ENCODE peak calls at places on chromosome 12, in eight cellular contexts. C is transverse colon, L is fibroblast of pulmonary artery, I is H7, A is fibroblast of the aortic adventitia, V is AG10803, J is heart right ventricle, R is adrenal gland. B is an unnamed sample.
A peak's percentile ranks its signal among the peaks of the same experiment; 100 is the strongest.

GRCh38 chr12:78887008-78887407 is 22.4 kb downstream of the SYT1 start:
- DNase-seq in I (no peak), L (peak; percentile 93), R (no peak), J (no peak), A (peak; percentile 98), C (no peak), V (peak; percentile 67), B (peak; percentile 2)

GRCh38 chr12:83826112-83826511 is 1086.5 kb downstream of the SLC6A15 start:
- DNase-seq in C (no peak), L (peak; percentile 42), V (peak; percentile 30), A (peak; percentile 18), I (peak; percentile 2), J (no peak), R (peak; percentile 44), B (peak; percentile 67)

GRCh38 chr12:65039306-65039705 is 81.8 kb downstream of the WIF1 start:
- DNase-seq in A (no peak), C (no peak), V (no peak), R (no peak), J (no peak), I (peak; percentile 46), L (no peak), B (no peak)

GRCh38 chr12:22318122-22318737 is 16.3 kb downstream of the ST8SIA1 start:
- DNase-seq in R (no peak), L (peak; percentile 26), I (no peak), C (no peak), V (peak; percentile 25), J (no peak), A (peak; percentile 12), B (no peak)

GRCh38 chr12:113850309-113851056 is 115.6 kb downstream of the RBM19 start:
- DNase-seq in L (peak; percentile 63), R (peak; percentile 30), A (peak; percentile 38), J (peak; percentile 69), C (peak; percentile 18), V (peak; percentile 11), I (no peak), B (peak; percentile 87)

GRCh38 chr12:117583677-117584076 is 222.3 kb upstream of the NOS1 start:
- DNase-seq in C (no peak), R (no peak), J (no peak), I (no peak), A (no peak), V (no peak), L (no peak), B (no peak)

GRCh38 chr12:48007206-48007605 is 2.9 kb upstream of the COL2A1 start:
- DNase-seq in L (no peak), I (no peak), J (no peak), A (no peak), V (no peak), R (no peak), C (no peak), B (no peak)

GRCh38 chr12:88839486-88839885 is 259.2 kb upstream of the KITLG start:
- DNase-seq in A (no peak), J (no peak), I (no peak), R (no peak), C (no peak), L (no peak), V (no peak), B (no peak)

GRCh38 chr12:19129486-19130223 is at the start of gene PLEKHA5:
- DNase-seq in I (peak; percentile 97), V (peak; percentile 71), J (peak; percentile 82), C (peak; percentile 75), R (peak; percentile 78), A (peak; percentile 57), L (peak; percentile 72), B (peak; percentile 71)

GRCh38 chr12:80580254-80580653 is 127.2 kb upstream of the MYF6 start:
- DNase-seq in R (no peak), V (peak; percentile 92), A (peak; percentile 93), I (no peak), L (peak; percentile 76), J (no peak), C (no peak), B (no peak)

GRCh38 chr12:79690606-79691298 is at the start of gene PAWR:
- DNase-seq in A (peak; percentile 63), L (peak; percentile 69), V (peak; percentile 63), C (peak; percentile 86), I (peak; percentile 94), J (peak; percentile 53), R (peak; percentile 72), B (peak; percentile 76)

DNA sequence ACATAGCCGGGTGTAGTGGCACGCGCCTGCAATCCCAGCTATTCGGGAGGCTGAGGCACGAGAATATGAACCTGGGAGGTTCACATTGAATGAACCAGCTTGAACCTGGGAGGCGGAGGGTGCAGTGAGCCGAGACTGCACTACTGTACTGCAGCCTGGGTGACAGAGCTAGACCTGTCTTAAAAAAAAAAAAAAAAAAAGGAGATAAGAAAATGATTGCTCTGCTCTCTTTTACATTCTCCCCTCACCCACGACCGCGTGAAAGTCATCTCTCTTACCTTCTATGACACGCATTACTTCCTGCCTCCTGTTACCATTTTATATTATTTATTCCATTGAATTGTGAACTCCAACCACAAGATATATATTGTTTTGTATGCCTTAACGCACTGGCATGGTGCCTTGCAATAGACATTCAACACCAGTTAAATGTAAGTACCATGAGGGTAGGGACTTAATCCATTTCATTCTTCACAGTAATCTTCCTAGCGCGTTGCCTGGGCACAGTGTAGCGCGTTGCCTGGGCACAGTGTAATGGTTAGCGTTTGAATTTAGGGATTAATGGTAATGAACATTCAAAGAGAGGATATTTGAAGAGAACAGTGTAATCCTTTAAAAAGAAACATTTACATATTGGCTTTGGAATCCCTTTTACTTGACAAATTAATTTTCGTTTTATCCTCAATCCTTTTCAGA is 2.7 kb downstream of the RAP1B start:
- DNase-seq in J (no peak), L (no peak), C (no peak), V (no peak), R (no peak), A (no peak), I (no peak), B (no peak)
- H3K4me3 ChIP-seq in J (peak overlapping the region; percentile 84), L (peak overlapping the region; percentile 80), C (peak overlapping the region; percentile 78), V (peak overlapping the region; percentile 93), R (no peak overlapping the region), A (peak overlapping the region; percentile 92), I (no peak overlapping the region), B (no peak overlapping the region)

GRCh38 chr12:110287986-110288385 is 6.9 kb downstream of the ATP2A2 start:
- DNase-seq in A (no peak), V (no peak), J (no peak), R (no peak), C (no peak), I (no peak), L (no peak), B (no peak)

GRCh38 chr12:110282343-110282860 is 1.4 kb downstream of the ATP2A2 start:
- DNase-seq in I (no peak), C (no peak), A (no peak), R (no peak), L (no peak), V (no peak), J (no peak), B (no peak)

GRCh38 chr12:110281549-110282342 is 699 bp downstream of the ATP2A2 start:
- DNase-seq in I (peak; percentile 94), C (peak; percentile 59), J (peak; percentile 55), L (peak; percentile 49), R (peak; percentile 49), A (peak; percentile 56), V (peak; percentile 74), B (peak; percentile 48)

GRCh38 chr12:110282956-110283817 is 2.1 kb downstream of the ATP2A2 start:
- DNase-seq in L (no peak), R (no peak), C (no peak), I (no peak), V (peak; percentile 53), J (no peak), A (peak; percentile 32), B (no peak)

GRCh38 chr12:110284597-110284996 is 3.5 kb downstream of the ATP2A2 start:
- DNase-seq in J (no peak), V (no peak), A (no peak), R (no peak), L (no peak), I (no peak), C (no peak), B (no peak)
- H3K4me3 ChIP-seq in J (peak overlapping the region; percentile 96), V (peak overlapping the region; percentile 95), A (peak overlapping the region; percentile 95), R (no peak overlapping the region), L (peak overlapping the region; percentile 77), I (no peak overlapping the region), C (peak overlapping the region; percentile 2), B (peak overlapping the region; percentile 89)

GRCh38 chr12:1529228-1529861 is 65.0 kb downstream of the FBXL14 start:
- DNase-seq in C (no peak), A (no peak), J (no peak), V (no peak), I (no peak), L (no peak), R (no peak), B (no peak)
- H3K4me3 ChIP-seq in C (peak overlapping the region; percentile 61), A (peak overlapping the region; percentile 60), J (peak overlapping the region; percentile 52), V (peak overlapping the region; percentile 75), I (peak overlapping the region; percentile 45), L (no peak overlapping the region), R (no peak overlapping the region), B (peak overlapping the region; percentile 74)

GRCh38 chr12:69598174-69598753 is 12.4 kb downstream of the LRRC10 start:
- DNase-seq in L (no peak), A (no peak), R (no peak), I (no peak), V (no peak), J (no peak), C (no peak), B (no peak)
- H3K4me3 ChIP-seq in L (no peak overlapping the region), A (no peak overlapping the region), R (no peak overlapping the region), I (no peak overlapping the region), V (no peak overlapping the region), J (no peak overlapping the region), C (no peak overlapping the region), B (no peak overlapping the region)

DNA sequence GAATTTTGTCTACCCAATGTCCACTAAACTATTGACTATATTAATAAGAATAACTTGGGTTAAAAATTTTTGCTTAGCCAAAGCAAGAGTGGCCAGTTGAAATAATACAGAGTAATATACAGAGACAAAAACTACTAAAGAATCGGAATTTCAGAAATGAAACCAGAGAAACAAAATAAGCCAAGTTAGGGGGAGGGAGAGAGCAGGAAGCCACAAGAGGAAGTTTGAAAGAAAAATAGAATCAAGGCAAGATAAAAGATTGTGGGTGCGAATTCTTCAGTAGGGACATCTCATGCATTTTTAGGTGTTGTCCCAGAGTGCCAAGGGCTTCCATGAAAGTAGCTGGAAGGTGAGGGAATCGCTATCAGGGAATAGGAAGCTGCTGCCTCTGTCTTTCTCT is 16.6 kb downstream of the NEUROD4 start:
- DNase-seq in L (no peak), I (no peak), J (no peak), A (no peak), V (no peak), C (no peak), R (no peak), B (no peak)
- H3K4me3 ChIP-seq in L (no peak overlapping the region), I (no peak overlapping the region), J (no peak overlapping the region), A (no peak overlapping the region), V (no peak overlapping the region), C (no peak overlapping the region), R (no peak overlapping the region), B (no peak overlapping the region)